ENCODE peak calls at places on chromosome 6, in seven cellular contexts. S is NCI-H1092 treated with DMSO at 0.1 percent for 48 hours, B is psoas muscle, K is colonic mucosa, A is iris pigment epithelial cell, X is foreskin fibroblast, P is NCI-H1105. C is an unnamed sample.

GRCh38 chr6:104525677-104526322 is 333.9 kb downstream of the HACE1 start:
- DNase-seq in P (peak; percentile 60), X (peak; percentile 84), B (peak; percentile 50), K (peak; percentile 69), A (peak; percentile 81), S (peak; percentile 72), C (peak; percentile 85)

GRCh38 chr6:47709160-47709559 is 10.8 kb downstream of the ADGRF4 start:
- DNase-seq in S (peak; percentile 69), A (no peak), K (no peak), X (no peak), P (no peak), B (no peak), C (no peak)

GRCh38 chr6:31578461-31579118 is 3.2 kb downstream of the TNF start:
- DNase-seq in B (no peak), A (no peak), X (no peak), P (no peak), K (no peak), S (no peak), C (no peak)

GRCh38 chr6:118748311-118749062 is 97.1 kb upstream of the CEP85L start:
- DNase-seq in S (peak; percentile 72), P (no peak), A (peak; percentile 31), B (peak; percentile 69), K (no peak), X (peak; percentile 90), C (peak; percentile 53)

GRCh38 chr6:23454090-23454998 is 671.7 kb upstream of the NRSN1 start:
- DNase-seq in B (no peak), S (peak; percentile 24), X (peak; percentile 18), K (no peak), P (no peak), A (peak; percentile 48), C (peak; percentile 28)

GRCh38 chr6:87697581-87698552 is 4.2 kb downstream of the AKIRIN2 start:
- DNase-seq in S (peak; percentile 1), B (no peak), P (peak; percentile 45), A (peak; percentile 91), X (peak; percentile 86), K (no peak), C (peak; percentile 48)

GRCh38 chr6:35203680-35204079 is 10.1 kb upstream of the SCUBE3 start:
- DNase-seq in B (no peak), X (peak; percentile 58), S (no peak), K (no peak), A (no peak), P (no peak), C (no peak)

GRCh38 chr6:150890346-150890745 is 24.8 kb downstream of the MTHFD1L start:
- DNase-seq in P (no peak), S (no peak), A (no peak), X (no peak), K (no peak), B (no peak), C (no peak)

GRCh38 chr6:35754452-35755321 is 17.9 kb downstream of the ARMC12 start:
- DNase-seq in X (peak; percentile 45), A (peak; percentile 38), K (no peak), B (no peak), S (peak; percentile 8), P (no peak), C (peak; percentile 41)